ENCODE peak calls at places on chromosomes 13 and 19, in six cellular contexts. One of them, this sample, is unnamed.

GRCh38 chr19:41887711-41888382 is 4.9 kb downstream of the ARHGEF1 start:
- DNase-seq in stimulated activated CD4-positive, alpha-beta T cell treated with anti-CD3 and anti-CD28 coated beads, Interleukin-2, amount 100 ng/mL, for 24 hours: peak; percentile 87
- DNase-seq in posterior cingulate gyrus: peak; percentile 71
- DNase-seq in fibroblast of mammary gland: peak; percentile 20
- DNase-seq in fibroblast of the aortic adventitia: no peak
- DNase-seq in B cell: peak; percentile 74
- DNase-seq in this sample: peak; percentile 58

GRCh38 chr13:113401452-113402415 is 37.8 kb upstream of the GRTP1 start:
- DNase-seq in posterior cingulate gyrus: no peak
- DNase-seq in stimulated activated CD4-positive, alpha-beta T cell treated with anti-CD3 and anti-CD28 coated beads, Interleukin-2, amount 100 ng/mL, for 24 hours: no peak
- DNase-seq in fibroblast of mammary gland: no peak
- DNase-seq in fibroblast of the aortic adventitia: no peak
- DNase-seq in B cell: peak; percentile 16
- DNase-seq in this sample: no peak

GRCh38 chr13:113995051-113995601 is 21.2 kb upstream of the C13orf46 start:
- DNase-seq in posterior cingulate gyrus: no peak
- DNase-seq in fibroblast of the aortic adventitia: no peak
- DNase-seq in stimulated activated CD4-positive, alpha-beta T cell treated with anti-CD3 and anti-CD28 coated beads, Interleukin-2, amount 100 ng/mL, for 24 hours: no peak
- DNase-seq in fibroblast of mammary gland: no peak
- DNase-seq in B cell: no peak
- DNase-seq in this sample: no peak

GRCh38 chr13:90098580-90098979 is 1248.9 kb upstream of the MIR17HG start:
- DNase-seq in posterior cingulate gyrus: no peak
- DNase-seq in fibroblast of mammary gland: no peak
- DNase-seq in stimulated activated CD4-positive, alpha-beta T cell treated with anti-CD3 and anti-CD28 coated beads, Interleukin-2, amount 100 ng/mL, for 24 hours: no peak
- DNase-seq in fibroblast of the aortic adventitia: no peak
- DNase-seq in B cell: no peak
- DNase-seq in this sample: no peak

GRCh38 chr13:60590775-60591174 is 193.8 kb downstream of the TDRD3 start:
- DNase-seq in fibroblast of the aortic adventitia: no peak
- DNase-seq in B cell: no peak
- DNase-seq in stimulated activated CD4-positive, alpha-beta T cell treated with anti-CD3 and anti-CD28 coated beads, Interleukin-2, amount 100 ng/mL, for 24 hours: no peak
- DNase-seq in posterior cingulate gyrus: no peak
- DNase-seq in fibroblast of mammary gland: peak; percentile 24
- DNase-seq in this sample: no peak

GRCh38 chr13:97224544-97225324 is 2.6 kb downstream of the MBNL2 start:
- DNase-seq in B cell: no peak
- DNase-seq in stimulated activated CD4-positive, alpha-beta T cell treated with anti-CD3 and anti-CD28 coated beads, Interleukin-2, amount 100 ng/mL, for 24 hours: peak; percentile 8
- DNase-seq in fibroblast of the aortic adventitia: peak; percentile 57
- DNase-seq in posterior cingulate gyrus: no peak
- DNase-seq in fibroblast of mammary gland: peak; percentile 58
- DNase-seq in this sample: no peak

GRCh38 chr19:824885-825284 is 2.8 kb upstream of the AZU1 start:
- DNase-seq in posterior cingulate gyrus: no peak
- DNase-seq in stimulated activated CD4-positive, alpha-beta T cell treated with anti-CD3 and anti-CD28 coated beads, Interleukin-2, amount 100 ng/mL, for 24 hours: no peak
- DNase-seq in B cell: no peak
- DNase-seq in fibroblast of the aortic adventitia: no peak
- DNase-seq in fibroblast of mammary gland: no peak
- DNase-seq in this sample: no peak

GRCh38 chr13:36920612-36921185 is 661 bp upstream of the SMAD9 start:
- DNase-seq in fibroblast of the aortic adventitia: no peak
- DNase-seq in posterior cingulate gyrus: no peak
- DNase-seq in B cell: peak; percentile 24
- DNase-seq in fibroblast of mammary gland: no peak
- DNase-seq in stimulated activated CD4-positive, alpha-beta T cell treated with anti-CD3 and anti-CD28 coated beads, Interleukin-2, amount 100 ng/mL, for 24 hours: no peak
- DNase-seq in this sample: no peak

GRCh38 chr13:98649861-98650260 is 73.0 kb upstream of the STK24 start:
- DNase-seq in fibroblast of mammary gland: no peak
- DNase-seq in B cell: no peak
- DNase-seq in fibroblast of the aortic adventitia: no peak
- DNase-seq in posterior cingulate gyrus: no peak
- DNase-seq in stimulated activated CD4-positive, alpha-beta T cell treated with anti-CD3 and anti-CD28 coated beads, Interleukin-2, amount 100 ng/mL, for 24 hours: no peak
- DNase-seq in this sample: no peak

GRCh38 chr19:6276447-6276846 is 3.3 kb downstream of the MLLT1 start:
- DNase-seq in posterior cingulate gyrus: no peak
- DNase-seq in B cell: no peak
- DNase-seq in stimulated activated CD4-positive, alpha-beta T cell treated with anti-CD3 and anti-CD28 coated beads, Interleukin-2, amount 100 ng/mL, for 24 hours: no peak
- DNase-seq in fibroblast of mammary gland: peak; percentile 89
- DNase-seq in fibroblast of the aortic adventitia: peak; percentile 94
- DNase-seq in this sample: no peak

GRCh38 chr13:113981611-113982295 is 7.9 kb upstream of the C13orf46 start:
- DNase-seq in fibroblast of mammary gland: no peak
- DNase-seq in stimulated activated CD4-positive, alpha-beta T cell treated with anti-CD3 and anti-CD28 coated beads, Interleukin-2, amount 100 ng/mL, for 24 hours: no peak
- DNase-seq in posterior cingulate gyrus: no peak
- DNase-seq in B cell: no peak
- DNase-seq in fibroblast of the aortic adventitia: no peak
- DNase-seq in this sample: no peak

GRCh38 chr13:20383058-20383457 is 142.6 kb downstream of the CRYL1 start:
- DNase-seq in B cell: no peak
- DNase-seq in fibroblast of mammary gland: no peak
- DNase-seq in fibroblast of the aortic adventitia: no peak
- DNase-seq in stimulated activated CD4-positive, alpha-beta T cell treated with anti-CD3 and anti-CD28 coated beads, Interleukin-2, amount 100 ng/mL, for 24 hours: no peak
- DNase-seq in posterior cingulate gyrus: no peak
- DNase-seq in this sample: no peak